ENCODE peak calls at places on chromosomes 11 and 22, in six cellular contexts. V is fibroblast of mammary gland, Z is GM12864, E is right atrium auricular region, G is colonic mucosa, S is prostate gland. Q is an unnamed sample.
A peak's percentile ranks its signal among the peaks of the same experiment; 100 is the strongest.

GRCh38 chr11:47412152-47412746 is 3.9 kb downstream of the SLC39A13 start:
- DNase-seq in V (peak; percentile 51), Z (no peak), E (no peak), G (peak; percentile 52), S (no peak), Q (no peak)

GRCh38 chr11:78954261-78954660 is 379.6 kb upstream of the NARS2 start:
- DNase-seq in V (no peak), Z (no peak), E (no peak), G (no peak), S (peak; percentile 45), Q (no peak)

GRCh38 chr22:49826603-49827306 is 918 bp downstream of the BRD1 start:
- DNase-seq in V (peak; percentile 28), Z (no peak), E (no peak), G (peak; percentile 47), S (peak; percentile 33), Q (peak; percentile 35)

GRCh38 chr11:61281581-61282250 is 13.4 kb downstream of the VWCE start:
- DNase-seq in V (no peak), Z (no peak), E (no peak), G (peak; percentile 83), S (no peak), Q (peak; percentile 32)

GRCh38 chr11:1749787-1750351 is 526 bp downstream of the IFITM10 start:
- DNase-seq in V (peak; percentile 96), Z (no peak), E (no peak), G (no peak), S (no peak), Q (peak; percentile 67)

GRCh38 chr22:44331881-44332714 is 19.3 kb upstream of the SHISAL1 start:
- DNase-seq in V (no peak), Z (no peak), E (no peak), G (no peak), S (no peak), Q (no peak)

GRCh38 chr11:121741954-121742361 is 289.2 kb upstream of the SORL1-AS1 start:
- DNase-seq in V (peak; percentile 51), Z (no peak), E (peak; percentile 91), G (peak; percentile 27), S (peak; percentile 7), Q (peak; percentile 31)

GRCh38 chr11:61828629-61829407 is 718 bp downstream of the FADS2 start:
- DNase-seq in V (peak; percentile 18), Z (no peak), E (no peak), G (peak; percentile 30), S (peak; percentile 37), Q (peak; percentile 27)

GRCh38 chr11:72679869-72680268 is 5.6 kb upstream of the PDE2A start:
- DNase-seq in V (no peak), Z (no peak), E (no peak), G (no peak), S (no peak), Q (no peak)

GRCh38 chr11:82718307-82718706 is 15.4 kb downstream of the FAM181B start:
- DNase-seq in V (peak; percentile 49), Z (no peak), E (no peak), G (no peak), S (no peak), Q (peak; percentile 56)

GRCh38 chr11:28679795-28680194 is 571.6 kb downstream of the METTL15 start:
- DNase-seq in V (peak; percentile 53), Z (no peak), E (no peak), G (no peak), S (no peak), Q (peak; percentile 80)

GRCh38 chr22:17235149-17235655 is 16.0 kb upstream of the ADA2 start:
- DNase-seq in V (no peak), Z (no peak), E (no peak), G (no peak), S (no peak), Q (no peak)

GRCh38 chr11:10984742-10985141 is 126.9 kb upstream of the ZBED5 start:
- DNase-seq in V (no peak), Z (no peak), E (no peak), G (no peak), S (no peak), Q (no peak)

GRCh38 chr11:62732830-62733229 is 4.5 kb downstream of the TTC9C start:
- DNase-seq in V (peak; percentile 72), Z (no peak), E (no peak), G (no peak), S (no peak), Q (peak; percentile 29)

GRCh38 chr11:73205666-73206343 is 12.3 kb upstream of the P2RY2 start:
- DNase-seq in V (no peak), Z (no peak), E (no peak), G (no peak), S (no peak), Q (no peak)

GRCh38 chr22:33341611-33342010 is 283.4 kb upstream of the SYN3 start:
- DNase-seq in V (no peak), Z (no peak), E (no peak), G (no peak), S (no peak), Q (no peak)

GRCh38 chr11:35144811-35145210 is 5.8 kb downstream of the CD44 start:
- DNase-seq in V (peak; percentile 47), Z (no peak), E (no peak), G (no peak), S (no peak), Q (no peak)

GRCh38 chr22:26797910-26798309 is 140.5 kb downstream of the MIAT start:
- DNase-seq in V (no peak), Z (no peak), E (no peak), G (no peak), S (no peak), Q (no peak)
- TF ChIP-seq CTCF in V (peak; percentile 2), Z (no peak), E (no peak), G (no peak), S (no peak), Q (no peak)

GRCh38 chr11:67435727-67436458 is 1.6 kb downstream of the PTPRCAP start:
- DNase-seq in V (no peak), Z (no peak), E (no peak), G (no peak), S (no peak), Q (no peak)
- H3K4me3 ChIP-seq in V (no peak overlapping the region), Z (peak overlapping the region; percentile 87), E (no peak overlapping the region), G (peak overlapping the region; percentile 13), S (no peak overlapping the region), Q (no peak overlapping the region)

GRCh38 chr22:46352276-46352675 is 16.8 kb downstream of the TRMU start:
- DNase-seq in V (no peak), Z (no peak), E (no peak), G (no peak), S (no peak), Q (no peak)

GRCh38 chr22:46350646-46351045 is 15.1 kb downstream of the TRMU start:
- DNase-seq in V (no peak), Z (no peak), E (no peak), G (no peak), S (no peak), Q (no peak)

GRCh38 chr22:46351131-46351735 is 15.7 kb downstream of the TRMU start:
- DNase-seq in V (no peak), Z (no peak), E (no peak), G (no peak), S (no peak), Q (no peak)

GRCh38 chr22:46352691-46353386 is 17.3 kb downstream of the TRMU start:
- DNase-seq in V (peak; percentile 40), Z (no peak), E (peak; percentile 67), G (no peak), S (peak; percentile 73), Q (peak; percentile 45)

GRCh38 chr22:46351767-46352166 is 16.3 kb downstream of the TRMU start:
- DNase-seq in V (no peak), Z (no peak), E (no peak), G (no peak), S (no peak), Q (no peak)
- TF ChIP-seq CTCF in V (no peak), Z (no peak), E (no peak), G (no peak), S (no peak), Q (no peak)

GRCh38 chr11:16926868-16927267 is 87.3 kb downstream of the PLEKHA7 start:
- DNase-seq in V (no peak), Z (no peak), E (no peak), G (no peak), S (no peak), Q (no peak)

GRCh38 chr11:16925495-16926065 is 88.6 kb downstream of the PLEKHA7 start:
- DNase-seq in V (no peak), Z (no peak), E (no peak), G (peak; percentile 62), S (peak; percentile 30), Q (peak; percentile 29)

GRCh38 chr11:16924826-16925494 is 89.3 kb downstream of the PLEKHA7 start:
- DNase-seq in V (peak; percentile 20), Z (no peak), E (no peak), G (peak; percentile 86), S (peak; percentile 79), Q (peak; percentile 59)

GRCh38 chr11:16923987-16924386 is 90.2 kb downstream of the PLEKHA7 start:
- DNase-seq in V (no peak), Z (no peak), E (no peak), G (peak; percentile 80), S (no peak), Q (no peak)

DNA sequence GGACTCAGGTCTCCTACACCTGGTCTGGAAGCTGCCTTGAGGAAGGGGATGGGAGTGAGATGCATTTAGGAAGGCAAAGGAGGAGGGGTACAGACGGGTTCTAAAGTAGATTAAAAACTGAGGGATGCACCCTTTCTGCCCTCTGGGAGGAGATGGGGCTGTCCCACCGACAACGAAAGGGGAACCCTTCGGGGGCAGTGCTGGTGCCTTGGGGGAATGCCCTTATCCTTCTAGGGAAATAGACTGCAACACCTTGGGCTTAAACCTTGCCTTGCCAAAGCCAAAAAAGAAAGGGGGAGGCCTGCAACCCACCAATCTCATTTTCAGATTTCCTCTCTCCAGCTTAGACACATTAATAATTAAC is 89.8 kb downstream of the PLEKHA7 start:
- DNase-seq in V (no peak), Z (no peak), E (no peak), G (peak; percentile 25), S (no peak), Q (no peak)
- H3K4me3 ChIP-seq in V (no peak overlapping the region), Z (peak overlapping the region; percentile 47), E (peak overlapping the region; percentile 59), G (peak overlapping the region; percentile 34), S (peak overlapping the region; percentile 40), Q (no peak overlapping the region)

DNA sequence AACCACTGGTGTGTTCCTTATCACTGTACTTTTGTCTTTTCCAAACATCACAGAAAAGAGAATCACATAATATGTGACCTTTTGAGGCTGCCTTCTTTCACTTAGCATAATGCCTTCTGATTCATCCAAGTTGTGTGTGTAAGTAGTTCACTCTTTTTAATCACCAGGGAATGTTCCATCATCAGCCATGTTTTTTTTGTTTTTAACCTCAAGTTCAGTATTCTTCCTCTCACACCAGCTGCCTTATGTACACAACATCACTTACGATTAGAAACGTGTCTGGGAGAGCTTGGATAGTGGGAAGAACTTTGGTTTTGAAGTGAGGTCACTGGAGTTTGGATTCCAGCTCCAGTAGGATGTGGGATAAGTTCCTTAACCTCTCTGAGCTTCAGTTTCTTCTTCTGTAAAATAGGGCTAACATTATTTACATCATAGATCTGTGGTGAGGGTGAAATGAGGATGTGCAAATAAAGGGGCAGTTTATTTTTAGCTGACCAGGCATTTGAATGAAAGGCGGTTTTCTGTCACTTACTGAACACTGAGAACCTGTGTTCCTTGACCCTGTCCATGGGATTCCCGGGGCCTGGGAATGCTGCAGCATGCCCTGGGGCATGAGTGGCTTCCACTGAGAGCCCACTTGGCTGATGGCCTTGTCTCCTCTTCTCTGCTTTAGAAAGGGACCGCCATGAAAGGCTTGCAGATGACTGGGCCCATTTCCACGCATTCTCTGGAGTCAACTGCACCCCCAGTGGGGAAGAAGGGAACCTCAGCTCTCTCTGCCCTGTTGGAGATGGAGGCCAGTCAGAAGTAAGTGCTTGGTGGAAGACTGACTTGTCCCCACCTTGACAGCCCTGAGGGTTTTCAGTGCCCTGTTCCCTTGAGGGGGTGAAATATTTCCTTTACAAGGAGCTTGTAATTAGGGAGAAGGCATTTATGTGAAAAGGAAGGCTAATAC is 92.6 kb downstream of the DEPDC5 start:
- DNase-seq in V (peak; percentile 57), Z (no peak), E (no peak), G (no peak), S (no peak), Q (peak; percentile 72)
- TF ChIP-seq CTCF in V (peak; percentile 38), Z (peak; percentile 76), E (no peak), G (no peak), S (no peak), Q (peak; percentile 38)

Q was measured in astrocyte of the spinal cord.